ENCODE peak calls at places on chromosomes 1 and 21, in six cellular contexts. R is GM23338, I is HCT116, X is upper lobe of left lung, C is Panc1, W is breast epithelium. N is an unnamed sample.
A peak's percentile ranks its signal among the peaks of the same experiment; 100 is the strongest.

GRCh38 chr1:56904706-56905105 is 50.1 kb downstream of the C8A start:
- DNase-seq in W (no peak), R (no peak), C (no peak), I (no peak), X (no peak), N (no peak)

GRCh38 chr1:111789077-111789476 is 33.4 kb downstream of the DDX20 start:
- DNase-seq in C (no peak), R (no peak), X (no peak), W (no peak), I (no peak), N (peak; percentile 13)

GRCh38 chr21:41364308-41364707 is 2.5 kb downstream of the MX2 start:
- DNase-seq in C (no peak), I (no peak), X (no peak), W (no peak), R (no peak), N (no peak)

GRCh38 chr1:60727553-60727952 is 354.8 kb upstream of the NFIA start:
- DNase-seq in R (peak; percentile 25), I (no peak), C (no peak), X (no peak), W (peak; percentile 58), N (no peak)

GRCh38 chr1:75725861-75726361 is 1.4 kb downstream of the ACADM start:
- DNase-seq in R (peak; percentile 30), W (no peak), C (no peak), I (no peak), X (no peak), N (no peak)

GRCh38 chr21:31339736-31340135 is 4.3 kb downstream of the TIAM1 start:
- DNase-seq in W (no peak), C (no peak), X (no peak), I (no peak), R (no peak), N (no peak)

GRCh38 chr1:234369784-234370183 is 3.5 kb upstream of the COA6 start:
- DNase-seq in C (no peak), I (no peak), W (no peak), R (no peak), X (no peak), N (no peak)

GRCh38 chr1:247401310-247402098 is 14.5 kb upstream of the NLRP3 start:
- DNase-seq in X (peak; percentile 46), W (no peak), R (no peak), C (no peak), I (no peak), N (no peak)

GRCh38 chr1:1615256-1616044 is at the start of gene MIB2:
- DNase-seq in W (peak; percentile 93), C (peak; percentile 65), R (peak; percentile 99), I (peak; percentile 95), X (peak; percentile 97), N (peak; percentile 97)

GRCh38 chr1:1613509-1614082 is 1.7 kb upstream of the MIB2 start:
- DNase-seq in R (no peak), X (no peak), C (no peak), I (no peak), W (no peak), N (no peak)

GRCh38 chr1:1616045-1616821 is 933 bp downstream of the MIB2 start:
- DNase-seq in R (no peak), C (no peak), X (peak; percentile 60), I (no peak), W (no peak), N (no peak)

GRCh38 chr1:1614954-1615255 is 395 bp upstream of the MIB2 start:
- DNase-seq in C (no peak), X (no peak), W (no peak), R (no peak), I (no peak), N (no peak)

GRCh38 chr1:1614204-1614953 is 921 bp upstream of the MIB2 start:
- DNase-seq in X (peak; percentile 69), C (no peak), I (no peak), W (no peak), R (no peak), N (no peak)
- TF ChIP-seq POLR2AphosphoS5 in X (no peak), C (no peak), I (no peak), W (no peak), R (no peak), N (no peak)

DNA sequence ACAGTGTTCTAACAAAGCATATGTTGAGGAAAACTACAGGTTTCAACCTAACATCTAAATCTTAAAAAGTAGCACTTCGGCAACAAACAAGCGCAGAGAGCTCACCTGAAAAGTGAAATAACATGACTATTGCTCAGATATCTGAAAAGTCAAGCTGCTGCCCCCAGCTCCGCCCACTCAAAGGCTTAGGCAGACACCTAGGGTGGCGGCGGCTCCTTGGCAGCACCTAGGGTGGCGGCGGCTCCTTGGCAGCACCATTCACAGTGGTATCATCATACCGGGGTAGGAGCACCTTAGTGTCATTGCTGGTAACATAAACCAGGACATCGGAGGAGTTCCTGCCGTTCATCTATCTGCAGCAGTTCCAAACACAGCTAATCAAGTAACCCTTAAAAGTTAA is 4.2 kb upstream of the S100A12 start:
- DNase-seq in R (no peak), X (no peak), I (no peak), C (no peak), W (no peak), N (no peak)
- TF ChIP-seq POLR2AphosphoS5 in R (no peak), X (no peak), I (no peak), C (no peak), W (no peak), N (no peak)

DNA sequence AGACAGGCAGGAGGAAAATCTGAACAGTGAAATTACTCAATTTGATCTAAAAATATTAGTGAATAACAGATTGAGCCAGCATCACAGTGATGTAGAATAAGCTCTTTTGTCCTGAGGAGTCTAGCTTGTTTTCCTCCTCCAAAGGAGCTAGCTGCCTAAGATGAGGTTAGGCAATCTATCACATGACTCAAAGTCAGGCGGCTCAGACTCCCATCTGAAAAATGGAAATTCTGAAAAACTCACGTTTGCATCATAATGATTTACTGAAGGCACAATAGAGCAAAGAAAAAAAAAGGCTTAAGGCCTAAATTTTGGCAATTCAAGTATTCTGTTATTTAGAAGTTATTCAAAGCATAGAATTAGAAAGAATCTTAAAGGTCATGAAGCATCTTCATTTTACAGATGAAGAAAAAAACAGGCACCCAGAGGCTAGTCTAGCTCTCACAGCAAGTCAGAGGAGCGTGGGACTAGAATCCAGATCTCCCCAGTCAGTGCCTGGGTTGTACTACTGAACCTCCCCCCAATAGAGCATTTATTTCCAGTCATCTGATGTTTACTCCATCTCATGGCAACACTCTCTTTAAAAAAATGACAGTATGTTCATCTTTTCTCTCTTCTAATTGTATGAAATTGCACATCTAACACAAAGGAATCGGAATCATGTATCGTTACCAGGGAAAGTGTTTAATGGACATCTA is 62.5 kb upstream of the ATF3 start:
- DNase-seq in W (no peak), X (peak; percentile 46), I (no peak), C (no peak), R (peak; percentile 33), N (peak; percentile 48)
- TF ChIP-seq POLR2AphosphoS5 in W (peak; percentile 70), X (no peak), I (no peak), C (no peak), R (no peak), N (no peak)

GRCh38 chr1:208069317-208069716 is 158.4 kb upstream of the CD34 start:
- DNase-seq in I (no peak), C (no peak), R (no peak), X (no peak), W (no peak), N (no peak)
- TF ChIP-seq POLR2AphosphoS5 in I (no peak), C (no peak), R (no peak), X (no peak), W (no peak), N (no peak)